ENCODE peak calls at places on chromosomes 1 and 21, in four cellular contexts. L is upper lobe of right lung, Z is neural progenitor cell, J is IMR-90. Y is an unnamed sample.
A peak's percentile ranks its signal among the peaks of the same experiment; 100 is the strongest.

GRCh38 chr1:228512852-228513243 is 25.7 kb downstream of the RNF187 start:
- DNase-seq in L (no peak), Z (no peak), J (no peak), Y (no peak)

GRCh38 chr1:30250338-30251022 is 472.9 kb downstream of the MATN1 start:
- DNase-seq in L (no peak), Z (no peak), J (no peak), Y (no peak)

GRCh38 chr1:8257621-8258020 is 60.3 kb upstream of the SLC45A1 start:
- DNase-seq in L (no peak), Z (no peak), J (no peak), Y (no peak)

GRCh38 chr1:67137307-67137753 is 2.6 kb upstream of the C1orf141 start:
- DNase-seq in L (no peak), Z (peak; percentile 45), J (no peak), Y (peak; percentile 75)

GRCh38 chr1:209900734-209901133 is 37.3 kb upstream of the SYT14 start:
- DNase-seq in L (no peak), Z (no peak), J (peak; percentile 77), Y (no peak)

GRCh38 chr1:8825985-8826481 is 8.6 kb upstream of the RERE start:
- DNase-seq in L (no peak), Z (no peak), J (peak; percentile 63), Y (no peak)

GRCh38 chr1:58238846-58239245 is 307.7 kb downstream of the OMA1 start:
- DNase-seq in L (no peak), Z (no peak), J (no peak), Y (no peak)

GRCh38 chr1:89557954-89558353 is 33.3 kb downstream of the LRRC8B start:
- DNase-seq in L (no peak), Z (no peak), J (no peak), Y (no peak)

GRCh38 chr1:159177273-159177907 is 6.0 kb downstream of the CADM3 start:
- DNase-seq in L (no peak), Z (peak; percentile 93), J (peak; percentile 58), Y (peak; percentile 29)

GRCh38 chr1:204408074-204408507 is 3.5 kb downstream of the PPP1R15B start:
- DNase-seq in L (peak; percentile 76), Z (peak; percentile 47), J (peak; percentile 74), Y (peak; percentile 78)

GRCh38 chr1:65281846-65282245 is 27.5 kb upstream of the DNAJC6 start:
- DNase-seq in L (no peak), Z (no peak), J (no peak), Y (no peak)

DNA sequence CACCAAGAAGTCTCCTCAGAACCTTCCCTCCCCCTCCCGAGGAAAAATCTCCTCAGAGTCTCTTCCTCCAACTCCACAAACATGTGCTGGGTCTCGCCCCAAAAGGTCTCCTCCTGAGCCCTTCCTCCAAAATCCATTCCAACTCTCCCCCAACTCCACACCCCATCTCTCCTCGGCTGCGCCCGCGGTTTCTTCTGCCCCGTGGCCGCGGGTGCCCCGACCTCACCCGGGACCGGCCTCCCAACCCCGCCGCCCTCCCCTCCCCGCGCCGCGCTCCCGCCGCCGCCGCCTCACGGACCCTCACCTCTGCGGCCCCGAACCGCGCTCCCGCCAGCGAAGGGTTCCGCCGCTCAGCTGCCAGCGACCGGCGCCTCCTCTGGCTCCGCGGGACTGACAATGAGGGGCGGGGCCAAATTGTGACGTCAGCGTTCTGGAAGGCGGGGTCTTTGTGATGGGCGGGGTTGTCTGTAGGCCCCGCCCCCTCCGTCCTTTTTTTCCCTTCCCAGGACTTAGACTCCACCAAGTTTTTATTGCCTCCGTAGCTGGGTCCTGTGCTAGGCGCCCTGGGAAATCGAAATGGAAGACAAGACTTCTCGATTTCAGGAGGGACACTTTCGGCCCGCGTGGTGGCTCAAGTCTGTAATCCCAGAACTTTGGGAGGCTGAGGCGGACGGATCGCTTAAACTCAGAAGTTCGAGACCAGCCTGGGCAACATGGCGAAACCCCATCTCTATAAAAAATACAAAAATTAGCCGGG is at the start of gene LUZP1:
- DNase-seq in L (peak; percentile 92), Z (peak; percentile 94), J (peak; percentile 86), Y (peak; percentile 97)
- TF ChIP-seq CTCF in L (no peak), Z (no peak), J (peak; percentile 2), Y (no peak)

GRCh38 chr1:54273092-54273836 is 73.3 kb downstream of the MRPL37 start:
- DNase-seq in L (no peak), Z (peak; percentile 84), J (peak; percentile 93), Y (peak; percentile 48)

GRCh38 chr1:54271341-54271740 is 71.4 kb downstream of the MRPL37 start:
- DNase-seq in L (no peak), Z (no peak), J (no peak), Y (no peak)

GRCh38 chr1:54272772-54273091 is 72.8 kb downstream of the MRPL37 start:
- DNase-seq in L (no peak), Z (no peak), J (no peak), Y (no peak)

GRCh38 chr1:54270543-54270942 is 70.6 kb downstream of the MRPL37 start:
- DNase-seq in L (no peak), Z (no peak), J (no peak), Y (no peak)

DNA sequence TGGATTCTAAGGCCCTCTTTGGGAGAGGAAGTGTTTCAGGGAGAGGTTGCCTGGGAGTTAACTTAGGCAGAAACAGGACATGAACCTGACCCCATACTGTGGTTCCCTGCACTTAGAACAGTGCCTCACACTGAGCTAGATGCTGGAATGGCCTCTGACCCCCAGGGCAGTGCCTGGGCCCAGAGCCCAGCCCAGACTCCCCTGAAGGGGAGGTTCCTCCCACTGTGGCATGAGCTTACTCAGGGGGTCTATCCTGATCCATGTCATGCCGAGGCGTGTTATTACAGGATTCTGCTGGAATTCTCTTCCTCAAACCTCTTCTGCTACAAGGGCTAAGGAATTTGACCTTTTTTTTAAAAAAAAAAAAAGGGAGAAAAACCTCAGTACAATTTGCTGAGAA is 72.2 kb downstream of the MRPL37 start:
- DNase-seq in L (no peak), Z (no peak), J (no peak), Y (no peak)
- H3K4me1 ChIP-seq in L (peaks cover 55% of the 10 kb centered on the region), Z (peaks cover 31% of the 10 kb centered on the region), J (peaks cover 42% of the 10 kb centered on the region), Y (peaks cover 5% of the 10 kb centered on the region)

DNA sequence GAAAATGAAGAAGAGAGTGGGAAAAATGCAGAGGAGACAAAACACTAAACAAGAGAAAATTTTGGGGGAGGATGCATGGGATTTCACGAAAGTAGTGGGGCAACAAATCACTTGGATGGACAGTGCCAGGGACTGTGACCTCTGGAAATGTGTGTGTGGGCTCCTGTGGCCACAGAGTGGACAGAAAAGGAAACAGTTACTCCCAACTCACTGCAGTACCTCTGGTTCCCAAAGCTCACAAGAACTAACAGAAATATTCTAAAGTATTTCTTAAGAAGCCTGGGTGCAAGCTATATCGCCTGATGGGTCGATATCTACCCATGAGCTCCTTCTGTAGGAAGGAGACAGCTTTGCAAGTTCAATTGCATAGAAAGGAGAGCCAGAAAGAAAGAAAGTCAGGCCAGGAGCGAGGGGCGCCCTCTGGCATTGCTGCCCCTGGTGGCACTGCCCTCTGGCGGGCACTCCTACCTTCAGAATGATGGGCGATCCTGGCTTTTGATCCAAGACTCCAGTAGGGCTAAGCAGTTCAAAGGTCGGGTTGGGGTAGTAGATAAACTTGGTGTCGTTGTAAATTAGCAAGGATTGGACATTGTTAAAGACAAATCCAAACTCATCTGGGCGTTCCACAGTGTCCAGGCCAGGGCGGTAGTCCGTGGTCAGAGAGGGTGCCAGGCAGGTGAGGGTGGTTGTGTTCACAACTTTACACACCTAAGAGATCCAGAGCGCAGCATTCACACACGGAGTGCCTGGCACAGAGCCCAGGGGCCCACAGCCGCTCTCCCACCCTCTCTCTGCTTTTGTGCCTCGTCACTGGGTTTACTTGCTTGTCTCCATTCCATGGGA is 134.7 kb upstream of the CD34 start:
- DNase-seq in L (no peak), Z (no peak), J (no peak), Y (peak; percentile 34)
- TF ChIP-seq CTCF in L (no peak), Z (peak; percentile 18), J (no peak), Y (peak; percentile 26)

DNA sequence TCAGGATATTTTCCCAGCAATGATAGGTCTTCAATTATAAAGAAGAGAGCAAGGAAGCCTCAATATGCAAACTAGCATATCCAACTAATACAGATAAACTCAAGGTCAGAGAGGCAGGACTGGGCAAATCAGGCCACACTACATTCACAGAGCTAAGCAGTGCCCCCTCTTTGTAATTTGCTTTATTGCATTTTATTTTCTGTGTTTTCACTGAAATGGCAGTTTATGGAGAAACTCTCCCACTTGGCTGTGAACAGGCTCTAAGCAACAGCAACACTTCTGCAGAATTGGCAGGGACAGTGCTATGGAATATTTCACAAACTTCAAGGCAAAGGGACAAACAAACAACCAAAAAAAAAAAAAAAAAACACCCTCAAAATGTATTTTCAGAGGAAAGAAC is 93.4 kb upstream of the SOD1 start:
- DNase-seq in L (no peak), Z (no peak), J (no peak), Y (no peak)
- H3K4me1 ChIP-seq in L (no peaks in the 10 kb centered on the region), Z (no peaks in the 10 kb centered on the region), J (no peaks in the 10 kb centered on the region), Y (no peaks in the 10 kb centered on the region)